ENCODE peak calls at places on chromosomes 12 and 14, in eight cellular contexts. R, Y, O, I, X, G, N and D are unnamed samples.

GRCh38 chr14:20857630-20858261 is 33.4 kb upstream of the RNASE3 start:
- ATAC-seq in R (peak; percentile 83), Y (peak; percentile 36), O (peak; percentile 59), I (peak; percentile 79), X (peak; percentile 74), G (peak; percentile 70), N (peak; percentile 66), D (peak; percentile 67)

GRCh38 chr12:52951640-52952039 is 2.7 kb downstream of the KRT18 start:
- ATAC-seq in R (no peak), Y (no peak), O (no peak), I (no peak), X (no peak), G (no peak), N (no peak), D (no peak)

GRCh38 chr14:91839754-91840153 is 27.6 kb downstream of the TC2N start:
- ATAC-seq in R (no peak), Y (no peak), O (no peak), I (no peak), X (no peak), G (no peak), N (no peak), D (no peak)

GRCh38 chr12:115079760-115080159 is 395.8 kb upstream of the TBX3 start:
- ATAC-seq in R (no peak), Y (no peak), O (no peak), I (no peak), X (no peak), G (no peak), N (peak; percentile 46), D (no peak)

GRCh38 chr14:101557811-101558738 is 3.2 kb upstream of the DIO3 start:
- ATAC-seq in R (no peak), Y (no peak), O (no peak), I (no peak), X (no peak), G (no peak), N (no peak), D (no peak)

GRCh38 chr12:31118831-31119530 is 45.3 kb downstream of the DDX11 start:
- ATAC-seq in R (peak; percentile 39), Y (peak; percentile 76), O (peak; percentile 69), I (no peak), X (peak; percentile 33), G (peak; percentile 83), N (peak; percentile 82), D (peak; percentile 75)

GRCh38 chr14:31926652-31927347 is 150.3 kb upstream of the ARHGAP5 start:
- ATAC-seq in R (no peak), Y (no peak), O (no peak), I (no peak), X (peak; percentile 75), G (no peak), N (peak; percentile 2), D (peak; percentile 52)

GRCh38 chr12:32115404-32116104 is 8.9 kb downstream of the BICD1 start:
- ATAC-seq in R (peak; percentile 41), Y (no peak), O (no peak), I (no peak), X (peak; percentile 96), G (peak; percentile 96), N (peak; percentile 91), D (peak; percentile 98)

GRCh38 chr14:24310666-24311604 is at the start of gene LTB4R:
- ATAC-seq in R (peak; percentile 85), Y (peak; percentile 78), O (peak; percentile 80), I (peak; percentile 86), X (peak; percentile 87), G (no peak), N (peak; percentile 35), D (peak; percentile 89)

GRCh38 chr12:76018111-76018510 is 13.5 kb downstream of the PHLDA1 start:
- ATAC-seq in R (no peak), Y (no peak), O (no peak), I (no peak), X (peak; percentile 98), G (peak; percentile 58), N (no peak), D (no peak)

GRCh38 chr12:100953677-100954076 is 159.1 kb downstream of the ANO4 start:
- ATAC-seq in R (no peak), Y (no peak), O (no peak), I (no peak), X (no peak), G (no peak), N (no peak), D (no peak)

GRCh38 chr14:35929171-35929570 is 103.0 kb downstream of the BRMS1L start:
- ATAC-seq in R (no peak), Y (no peak), O (no peak), I (no peak), X (no peak), G (no peak), N (no peak), D (no peak)

GRCh38 chr12:96698965-96699364 is 208.1 kb upstream of the NEDD1 start:
- ATAC-seq in R (no peak), Y (no peak), O (no peak), I (no peak), X (no peak), G (peak; percentile 17), N (no peak), D (no peak)

GRCh38 chr12:49894754-49895153 is 8.9 kb downstream of the FAIM2 start:
- ATAC-seq in R (no peak), Y (no peak), O (no peak), I (no peak), X (no peak), G (no peak), N (no peak), D (no peak)

GRCh38 chr12:132268674-132269073 is 60.7 kb downstream of the GALNT9 start:
- ATAC-seq in R (no peak), Y (no peak), O (no peak), I (no peak), X (no peak), G (no peak), N (no peak), D (no peak)

GRCh38 chr12:2324375-2324774 is 271.6 kb downstream of the CACNA1C start:
- ATAC-seq in R (no peak), Y (no peak), O (no peak), I (no peak), X (peak; percentile 10), G (no peak), N (no peak), D (peak; percentile 56)

GRCh38 chr12:3633396-3633795 is 119.5 kb downstream of the CRACR2A start:
- ATAC-seq in R (no peak), Y (no peak), O (no peak), I (no peak), X (no peak), G (no peak), N (no peak), D (no peak)

GRCh38 chr14:99853206-99853605 is 60.0 kb downstream of the EML1 start:
- ATAC-seq in R (no peak), Y (no peak), O (no peak), I (peak; percentile 28), X (peak; percentile 83), G (peak; percentile 72), N (no peak), D (peak; percentile 50)

GRCh38 chr12:2341871-2342270 is 289.1 kb downstream of the CACNA1C start:
- ATAC-seq in R (peak; percentile 76), Y (no peak), O (no peak), I (no peak), X (no peak), G (no peak), N (peak; percentile 72), D (peak; percentile 64)

GRCh38 chr12:94615284-94616216 is 34.8 kb downstream of the TMCC3 start:
- ATAC-seq in R (peak; percentile 20), Y (no peak), O (no peak), I (no peak), X (peak; percentile 77), G (peak; percentile 42), N (peak; percentile 65), D (peak; percentile 27)

GRCh38 chr14:96623676-96624484 is 121.7 kb downstream of the PAPOLA start:
- ATAC-seq in R (no peak), Y (no peak), O (no peak), I (no peak), X (no peak), G (no peak), N (no peak), D (no peak)

GRCh38 chr12:92989715-92990484 is 60.8 kb upstream of the EEA1 start:
- ATAC-seq in R (no peak), Y (no peak), O (no peak), I (no peak), X (peak; percentile 8), G (no peak), N (no peak), D (no peak)